ENCODE peak calls at places on chromosomes 11 and 22, in four cellular contexts. One of them, this sample, is unnamed.

GRCh38 chr22:21823740-21824438 is 43.6 kb downstream of the MAPK1 start:
- DNase-seq in AG04450: no peak
- DNase-seq in heart right ventricle: no peak
- DNase-seq in pancreas: no peak
- DNase-seq in this sample: no peak

GRCh38 chr22:33832558-33833151 is 87.6 kb downstream of the LARGE1 start:
- DNase-seq in heart right ventricle: peak
- DNase-seq in pancreas: no peak
- DNase-seq in AG04450: no peak
- DNase-seq in this sample: no peak

GRCh38 chr22:50726643-50727340 is 11.2 kb upstream of the ACR start:
- DNase-seq in pancreas: no peak
- DNase-seq in AG04450: no peak
- DNase-seq in heart right ventricle: no peak
- DNase-seq in this sample: no peak

GRCh38 chr11:129143335-129143734 is 48.8 kb downstream of the ARHGAP32 start:
- DNase-seq in pancreas: peak
- DNase-seq in AG04450: peak
- DNase-seq in heart right ventricle: peak
- DNase-seq in this sample: peak

GRCh38 chr11:81888391-81888790 is 845.3 kb downstream of the FAM181B start:
- DNase-seq in pancreas: no peak
- DNase-seq in AG04450: no peak
- DNase-seq in heart right ventricle: no peak
- DNase-seq in this sample: no peak

GRCh38 chr11:107882095-107882820 is 23.7 kb upstream of the SLC35F2 start:
- DNase-seq in heart right ventricle: no peak
- DNase-seq in AG04450: no peak
- DNase-seq in pancreas: no peak
- DNase-seq in this sample: no peak

GRCh38 chr11:31995525-31996123 is 95.2 kb upstream of the RCN1 start:
- DNase-seq in AG04450: no peak
- DNase-seq in heart right ventricle: no peak
- DNase-seq in pancreas: no peak
- DNase-seq in this sample: no peak

GRCh38 chr22:28332410-28332809 is 347.2 kb downstream of the TTC28 start:
- DNase-seq in heart right ventricle: no peak
- DNase-seq in AG04450: no peak
- DNase-seq in pancreas: no peak
- DNase-seq in this sample: no peak

GRCh38 chr22:36331306-36331911 is 56.4 kb downstream of the MYH9 start:
- DNase-seq in pancreas: peak
- DNase-seq in AG04450: peak
- DNase-seq in heart right ventricle: peak
- DNase-seq in this sample: peak

GRCh38 chr22:49647346-49648026 is 180.2 kb downstream of the BRD1 start:
- DNase-seq in pancreas: no peak
- DNase-seq in heart right ventricle: no peak
- DNase-seq in AG04450: no peak
- DNase-seq in this sample: no peak
- TF ChIP-seq CTCF in pancreas: no peak
- TF ChIP-seq CTCF in heart right ventricle: no peak
- TF ChIP-seq CTCF in AG04450: no peak
- TF ChIP-seq CTCF in this sample: no peak

DNA sequence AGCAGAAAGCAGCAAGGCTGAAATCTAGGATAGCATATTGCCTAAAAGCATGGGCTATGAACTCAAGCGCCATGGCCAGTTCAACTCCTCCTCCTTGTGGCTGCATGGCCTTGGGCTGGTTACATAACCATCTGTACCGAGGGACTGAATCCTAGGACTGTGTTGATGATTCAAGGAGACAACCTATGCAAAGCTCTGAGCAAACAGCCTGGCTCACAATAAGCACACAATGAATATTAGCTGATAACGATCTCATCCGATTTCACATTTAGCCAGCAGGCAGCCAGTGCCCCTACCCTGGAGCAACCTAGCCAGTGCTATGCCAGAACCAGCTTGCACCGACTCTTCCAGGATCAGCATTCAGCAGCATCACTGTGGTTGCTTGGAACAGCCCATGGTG is 698.4 kb downstream of the TBC1D22A start:
- DNase-seq in AG04450: no peak
- DNase-seq in pancreas: no peak
- DNase-seq in heart right ventricle: no peak
- DNase-seq in this sample: no peak
- H3K4me3 ChIP-seq in AG04450: no peak
- H3K4me3 ChIP-seq in pancreas: no peak
- H3K4me3 ChIP-seq in heart right ventricle: no peak
- H3K4me3 ChIP-seq in this sample: no peak

GRCh38 chr11:29333993-29334780 is 682.6 kb downstream of the KCNA4 start:
- DNase-seq in pancreas: no peak
- DNase-seq in AG04450: peak
- DNase-seq in heart right ventricle: no peak
- DNase-seq in this sample: no peak
- TF ChIP-seq CTCF in pancreas: no peak
- TF ChIP-seq CTCF in AG04450: peak
- TF ChIP-seq CTCF in heart right ventricle: no peak
- TF ChIP-seq CTCF in this sample: peak

GRCh38 chr11:1834132-1834610 is 619 bp upstream of the SYT8 start:
- DNase-seq in pancreas: peak
- DNase-seq in heart right ventricle: no peak
- DNase-seq in AG04450: no peak
- DNase-seq in this sample: peak

GRCh38 chr11:1832989-1833365 is 1.8 kb upstream of the SYT8 start:
- DNase-seq in pancreas: peak
- DNase-seq in AG04450: no peak
- DNase-seq in heart right ventricle: no peak
- DNase-seq in this sample: no peak

GRCh38 chr11:1830500-1831223 is 4.1 kb upstream of the SYT8 start:
- DNase-seq in AG04450: no peak
- DNase-seq in heart right ventricle: peak
- DNase-seq in pancreas: peak
- DNase-seq in this sample: no peak

GRCh38 chr11:1831338-1832180 is 3.2 kb upstream of the SYT8 start:
- DNase-seq in pancreas: peak
- DNase-seq in heart right ventricle: no peak
- DNase-seq in AG04450: no peak
- DNase-seq in this sample: no peak

DNA sequence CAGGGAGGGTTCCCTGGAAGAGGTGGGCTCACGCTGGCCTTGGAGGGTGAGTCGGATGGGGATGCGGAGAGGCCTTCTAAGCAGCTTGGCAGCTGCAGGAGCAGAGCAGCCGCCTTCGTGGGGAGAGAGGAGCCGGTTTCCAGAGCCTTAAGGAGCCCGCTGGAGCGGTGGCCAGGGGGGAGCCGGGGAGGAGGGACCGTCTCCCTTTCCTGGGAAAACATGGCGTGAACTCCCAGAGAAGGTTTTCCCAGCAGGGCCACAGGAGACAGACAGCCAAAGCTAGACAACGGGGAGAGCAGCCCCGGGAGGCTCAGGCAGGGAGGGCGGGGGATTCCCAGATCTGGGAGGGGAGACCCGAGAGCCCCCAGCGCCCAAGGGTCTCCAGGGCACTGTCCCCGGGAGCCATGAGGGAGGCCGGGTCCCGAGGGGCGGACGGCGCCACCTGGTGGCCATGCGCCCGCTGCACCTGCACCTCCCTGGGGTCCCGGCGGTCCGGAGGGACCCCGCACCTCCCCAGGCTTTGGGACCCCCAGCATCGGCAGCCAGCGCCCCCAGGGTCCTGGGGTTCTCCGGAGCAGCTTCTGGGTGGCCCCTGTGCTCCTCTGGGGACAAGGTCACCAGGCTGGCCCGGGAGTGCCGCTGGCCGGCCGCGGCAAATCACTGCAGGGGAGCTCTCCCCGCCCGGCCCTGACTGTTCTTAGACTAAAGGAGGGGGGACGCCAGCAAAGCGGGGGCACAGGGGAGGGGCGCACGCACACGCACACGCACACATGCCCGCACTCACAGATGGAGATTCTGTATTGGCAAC is 2.4 kb upstream of the SYT8 start:
- DNase-seq in AG04450: no peak
- DNase-seq in heart right ventricle: no peak
- DNase-seq in pancreas: peak
- DNase-seq in this sample: no peak
- H3K4me3 ChIP-seq in AG04450: no peak
- H3K4me3 ChIP-seq in heart right ventricle: peak
- H3K4me3 ChIP-seq in pancreas: no peak
- H3K4me3 ChIP-seq in this sample: no peak

GRCh38 chr11:11985954-11986949 is 22.2 kb downstream of the DKK3 start:
- DNase-seq in heart right ventricle: no peak
- DNase-seq in AG04450: no peak
- DNase-seq in pancreas: no peak
- DNase-seq in this sample: no peak

GRCh38 chr11:11989774-11990744 is 18.4 kb downstream of the DKK3 start:
- DNase-seq in heart right ventricle: no peak
- DNase-seq in pancreas: no peak
- DNase-seq in AG04450: no peak
- DNase-seq in this sample: no peak

GRCh38 chr11:11988099-11988651 is 20.3 kb downstream of the DKK3 start:
- DNase-seq in AG04450: no peak
- DNase-seq in pancreas: no peak
- DNase-seq in heart right ventricle: no peak
- DNase-seq in this sample: no peak

GRCh38 chr11:11987503-11988022 is 20.9 kb downstream of the DKK3 start:
- DNase-seq in AG04450: no peak
- DNase-seq in heart right ventricle: no peak
- DNase-seq in pancreas: no peak
- DNase-seq in this sample: no peak

GRCh38 chr11:11988862-11989261 is 19.6 kb downstream of the DKK3 start:
- DNase-seq in heart right ventricle: no peak
- DNase-seq in AG04450: no peak
- DNase-seq in pancreas: no peak
- DNase-seq in this sample: no peak
- TF ChIP-seq CTCF in heart right ventricle: no peak
- TF ChIP-seq CTCF in AG04450: peak
- TF ChIP-seq CTCF in pancreas: no peak
- TF ChIP-seq CTCF in this sample: peak

DNA sequence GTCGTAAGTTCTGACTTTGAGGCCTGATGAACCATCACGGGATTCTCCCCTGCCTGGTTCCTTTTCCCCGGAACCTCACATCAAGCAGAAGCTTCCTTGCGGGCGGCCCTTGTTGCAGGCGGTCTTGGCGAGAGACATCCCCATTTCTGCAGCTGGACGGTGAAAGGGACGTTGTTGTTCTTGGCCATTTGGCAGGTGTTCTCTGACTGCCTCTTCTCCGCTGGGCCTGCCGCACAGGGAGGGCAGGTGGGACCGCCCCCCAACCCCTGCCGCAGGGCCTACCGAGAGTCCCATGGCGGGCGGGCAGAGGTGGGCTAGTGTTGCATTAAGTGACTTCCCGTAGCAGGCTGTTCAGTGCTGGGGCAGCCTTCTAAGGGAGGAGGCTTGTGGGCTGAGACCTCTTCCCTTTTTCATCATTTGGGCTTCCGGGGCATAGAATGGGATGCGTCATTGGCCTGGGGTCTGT is 26.9 kb upstream of the GRAMD4 start:
- DNase-seq in heart right ventricle: no peak
- DNase-seq in pancreas: peak
- DNase-seq in AG04450: no peak
- DNase-seq in this sample: no peak
- H3K4me3 ChIP-seq in heart right ventricle: peak
- H3K4me3 ChIP-seq in pancreas: no peak
- H3K4me3 ChIP-seq in AG04450: no peak
- H3K4me3 ChIP-seq in this sample: no peak

DNA sequence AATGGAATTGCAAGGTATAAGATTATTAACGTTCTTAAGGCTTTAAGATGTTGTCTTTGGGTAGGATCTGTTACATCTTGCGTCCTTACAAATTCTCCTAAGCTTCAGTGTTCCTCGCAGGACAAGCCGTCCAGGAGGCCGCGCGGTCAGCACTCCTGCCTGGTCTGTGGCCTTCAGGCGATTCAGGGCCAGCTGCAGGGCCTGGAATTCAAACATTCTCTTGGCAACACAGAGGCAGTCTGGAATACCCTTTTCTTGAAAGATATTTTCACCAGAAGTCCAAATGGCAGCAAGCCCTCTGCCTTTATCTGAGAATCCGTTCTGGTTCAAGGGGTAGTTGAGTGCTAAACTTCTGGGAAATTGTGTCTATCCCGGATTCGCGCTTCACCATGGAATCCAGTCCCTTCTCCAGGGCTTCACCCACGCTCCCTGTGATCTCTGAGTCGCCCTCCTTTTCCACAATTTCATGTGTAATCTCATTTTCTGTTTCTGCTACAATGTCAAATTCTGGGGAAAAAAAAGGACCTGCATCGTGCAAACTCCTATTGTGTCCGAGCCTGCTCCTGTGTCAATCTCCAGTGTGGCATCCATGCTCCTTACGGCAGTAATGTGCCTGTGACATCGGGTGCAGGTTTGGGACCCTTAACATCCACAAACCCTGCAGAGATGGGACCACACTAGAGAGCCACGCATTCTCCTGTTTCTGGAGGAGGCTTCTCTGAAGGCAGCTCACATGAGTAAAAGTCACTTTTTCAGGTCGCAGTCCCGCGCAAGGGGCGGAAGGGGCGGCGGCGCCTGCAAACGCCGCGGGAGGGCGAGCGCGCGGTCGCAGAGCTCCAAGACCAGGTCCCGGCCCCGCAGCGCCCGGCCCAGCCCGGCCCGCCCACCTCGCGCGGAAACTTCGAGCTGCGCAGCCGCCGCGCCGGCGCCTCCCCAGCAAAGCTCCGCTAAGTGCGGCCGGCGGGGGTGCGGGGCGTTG is 25.3 kb upstream of the SORL1 start:
- DNase-seq in AG04450: no peak
- DNase-seq in heart right ventricle: peak
- DNase-seq in pancreas: no peak
- DNase-seq in this sample: no peak
- TF ChIP-seq CTCF in AG04450: no peak
- TF ChIP-seq CTCF in heart right ventricle: no peak
- TF ChIP-seq CTCF in pancreas: no peak
- TF ChIP-seq CTCF in this sample: no peak

GRCh38 chr22:18079706-18080230 is 2.0 kb downstream of the PEX26 start:
- DNase-seq in heart right ventricle: no peak
- DNase-seq in AG04450: no peak
- DNase-seq in pancreas: no peak
- DNase-seq in this sample: no peak
- H3K4me3 ChIP-seq in heart right ventricle: no peak
- H3K4me3 ChIP-seq in AG04450: no peak
- H3K4me3 ChIP-seq in pancreas: no peak
- H3K4me3 ChIP-seq in this sample: no peak

This sample was measured in kidney epithelial cell.